ENCODE peak calls at places on chromosomes 4 and X, in nine cellular contexts. One of them, this sample, is unnamed.

GRCh38 chr4:119207051-119207450 is 5.5 kb upstream of the USP53 start:
- DNase-seq in GM23248: peak; percentile 53
- DNase-seq in HCT116: no peak
- DNase-seq in mesendoderm: peak; percentile 78
- DNase-seq in gastrocnemius medialis: no peak
- DNase-seq in brain microvascular endothelial cell: peak; percentile 59
- DNase-seq in psoas muscle: no peak
- DNase-seq in aorta: no peak
- DNase-seq in adrenal gland: no peak
- DNase-seq in this sample: no peak

GRCh38 chrX:54885740-54886139 is 34.9 kb upstream of the TRO start:
- DNase-seq in GM23248: no peak
- DNase-seq in HCT116: no peak
- DNase-seq in mesendoderm: no peak
- DNase-seq in gastrocnemius medialis: no peak
- DNase-seq in brain microvascular endothelial cell: no peak
- DNase-seq in psoas muscle: no peak
- DNase-seq in aorta: no peak
- DNase-seq in adrenal gland: no peak
- DNase-seq in this sample: no peak

GRCh38 chrX:102498732-102499131 is 17.8 kb downstream of the TMSB15A start:
- DNase-seq in GM23248: no peak
- DNase-seq in HCT116: no peak
- DNase-seq in mesendoderm: no peak
- DNase-seq in gastrocnemius medialis: no peak
- DNase-seq in brain microvascular endothelial cell: no peak
- DNase-seq in psoas muscle: no peak
- DNase-seq in aorta: no peak
- DNase-seq in adrenal gland: no peak
- DNase-seq in this sample: no peak

GRCh38 chr4:7193040-7193958 is 961 bp downstream of the SORCS2 start:
- DNase-seq in GM23248: peak; percentile 50
- DNase-seq in HCT116: no peak
- DNase-seq in mesendoderm: peak; percentile 24
- DNase-seq in gastrocnemius medialis: no peak
- DNase-seq in brain microvascular endothelial cell: no peak
- DNase-seq in psoas muscle: peak; percentile 61
- DNase-seq in aorta: peak; percentile 47
- DNase-seq in adrenal gland: no peak
- DNase-seq in this sample: no peak

GRCh38 chr4:726816-727215 is 21.2 kb downstream of the PCGF3 start:
- DNase-seq in GM23248: no peak
- DNase-seq in HCT116: no peak
- DNase-seq in mesendoderm: no peak
- DNase-seq in gastrocnemius medialis: no peak
- DNase-seq in brain microvascular endothelial cell: no peak
- DNase-seq in psoas muscle: no peak
- DNase-seq in aorta: no peak
- DNase-seq in adrenal gland: peak; percentile 55
- DNase-seq in this sample: no peak

GRCh38 chrX:67543818-67544217 is at the start of gene AR:
- DNase-seq in GM23248: peak; percentile 64
- DNase-seq in HCT116: no peak
- DNase-seq in mesendoderm: peak; percentile 84
- DNase-seq in gastrocnemius medialis: peak; percentile 57
- DNase-seq in brain microvascular endothelial cell: peak; percentile 47
- DNase-seq in psoas muscle: peak; percentile 81
- DNase-seq in aorta: peak; percentile 84
- DNase-seq in adrenal gland: peak; percentile 69
- DNase-seq in this sample: no peak

GRCh38 chr4:181959121-181959520 is 284.1 kb upstream of the TENM3 start:
- DNase-seq in GM23248: peak; percentile 68
- DNase-seq in HCT116: no peak
- DNase-seq in mesendoderm: peak; percentile 59
- DNase-seq in gastrocnemius medialis: no peak
- DNase-seq in brain microvascular endothelial cell: peak; percentile 93
- DNase-seq in psoas muscle: no peak
- DNase-seq in aorta: no peak
- DNase-seq in adrenal gland: peak; percentile 33
- DNase-seq in this sample: no peak

GRCh38 chrX:18668059-18668458 is 3.8 kb downstream of the RS1 start:
- DNase-seq in GM23248: no peak
- DNase-seq in HCT116: no peak
- DNase-seq in mesendoderm: no peak
- DNase-seq in gastrocnemius medialis: no peak
- DNase-seq in brain microvascular endothelial cell: no peak
- DNase-seq in psoas muscle: no peak
- DNase-seq in aorta: no peak
- DNase-seq in adrenal gland: no peak
- DNase-seq in this sample: no peak

GRCh38 chr4:185921583-185922555 is 109.9 kb upstream of the SORBS2 start:
- DNase-seq in GM23248: no peak
- DNase-seq in HCT116: no peak
- DNase-seq in mesendoderm: no peak
- DNase-seq in gastrocnemius medialis: no peak
- DNase-seq in brain microvascular endothelial cell: peak; percentile 63
- DNase-seq in psoas muscle: no peak
- DNase-seq in aorta: no peak
- DNase-seq in adrenal gland: no peak
- DNase-seq in this sample: no peak

GRCh38 chrX:42996861-42997260 is 218.9 kb upstream of the PPP1R2C start:
- DNase-seq in GM23248: no peak
- DNase-seq in HCT116: no peak
- DNase-seq in mesendoderm: no peak
- DNase-seq in gastrocnemius medialis: no peak
- DNase-seq in brain microvascular endothelial cell: no peak
- DNase-seq in psoas muscle: no peak
- DNase-seq in aorta: no peak
- DNase-seq in adrenal gland: no peak
- DNase-seq in this sample: no peak

GRCh38 chr4:176539785-176540175 is 220.0 kb downstream of the SPCS3 start:
- DNase-seq in GM23248: peak; percentile 38
- DNase-seq in HCT116: no peak
- DNase-seq in mesendoderm: no peak
- DNase-seq in gastrocnemius medialis: no peak
- DNase-seq in brain microvascular endothelial cell: no peak
- DNase-seq in psoas muscle: no peak
- DNase-seq in aorta: no peak
- DNase-seq in adrenal gland: no peak
- DNase-seq in this sample: no peak

GRCh38 chr4:175325230-175325629 is 407.1 kb downstream of the ADAM29 start:
- DNase-seq in GM23248: no peak
- DNase-seq in HCT116: no peak
- DNase-seq in mesendoderm: no peak
- DNase-seq in gastrocnemius medialis: no peak
- DNase-seq in brain microvascular endothelial cell: peak; percentile 22
- DNase-seq in psoas muscle: no peak
- DNase-seq in aorta: no peak
- DNase-seq in adrenal gland: no peak
- DNase-seq in this sample: no peak

GRCh38 chr4:166527500-166527899 is 654.5 kb downstream of the TLL1 start:
- DNase-seq in GM23248: no peak
- DNase-seq in HCT116: no peak
- DNase-seq in mesendoderm: peak; percentile 37
- DNase-seq in gastrocnemius medialis: no peak
- DNase-seq in brain microvascular endothelial cell: peak; percentile 34
- DNase-seq in psoas muscle: no peak
- DNase-seq in aorta: no peak
- DNase-seq in adrenal gland: no peak
- DNase-seq in this sample: no peak

GRCh38 chrX:108437789-108438623 is at the start of gene COL4A6:
- DNase-seq in GM23248: peak; percentile 35
- DNase-seq in HCT116: no peak
- DNase-seq in mesendoderm: peak; percentile 77
- DNase-seq in gastrocnemius medialis: no peak
- DNase-seq in brain microvascular endothelial cell: peak; percentile 5
- DNase-seq in psoas muscle: no peak
- DNase-seq in aorta: peak; percentile 40
- DNase-seq in adrenal gland: no peak
- DNase-seq in this sample: no peak

GRCh38 chr4:1879491-1879890 is 8.3 kb downstream of the NSD2 start:
- DNase-seq in GM23248: peak; percentile 48
- DNase-seq in HCT116: no peak
- DNase-seq in mesendoderm: no peak
- DNase-seq in gastrocnemius medialis: no peak
- DNase-seq in brain microvascular endothelial cell: no peak
- DNase-seq in psoas muscle: no peak
- DNase-seq in aorta: no peak
- DNase-seq in adrenal gland: no peak
- DNase-seq in this sample: no peak

GRCh38 chr4:8915201-8916200 is 43.9 kb upstream of the HMX1 start:
- DNase-seq in GM23248: no peak
- DNase-seq in HCT116: no peak
- DNase-seq in mesendoderm: no peak
- DNase-seq in gastrocnemius medialis: no peak
- DNase-seq in brain microvascular endothelial cell: no peak
- DNase-seq in psoas muscle: peak; percentile 43
- DNase-seq in aorta: peak; percentile 27
- DNase-seq in adrenal gland: no peak
- DNase-seq in this sample: no peak

GRCh38 chr4:2069161-2069971 is 10.2 kb downstream of the NAT8L start:
- DNase-seq in GM23248: no peak
- DNase-seq in HCT116: no peak
- DNase-seq in mesendoderm: no peak
- DNase-seq in gastrocnemius medialis: no peak
- DNase-seq in brain microvascular endothelial cell: no peak
- DNase-seq in psoas muscle: no peak
- DNase-seq in aorta: no peak
- DNase-seq in adrenal gland: no peak
- DNase-seq in this sample: no peak

GRCh38 chr4:82232891-82233290 is 140.9 kb downstream of the HNRNPD start:
- DNase-seq in GM23248: peak; percentile 10
- DNase-seq in HCT116: no peak
- DNase-seq in mesendoderm: no peak
- DNase-seq in gastrocnemius medialis: no peak
- DNase-seq in brain microvascular endothelial cell: no peak
- DNase-seq in psoas muscle: no peak
- DNase-seq in aorta: no peak
- DNase-seq in adrenal gland: no peak
- DNase-seq in this sample: no peak

GRCh38 chr4:184434021-184434420 is 40.3 kb downstream of the IRF2 start:
- DNase-seq in GM23248: no peak
- DNase-seq in HCT116: no peak
- DNase-seq in mesendoderm: no peak
- DNase-seq in gastrocnemius medialis: no peak
- DNase-seq in brain microvascular endothelial cell: no peak
- DNase-seq in psoas muscle: no peak
- DNase-seq in aorta: no peak
- DNase-seq in adrenal gland: peak; percentile 40
- DNase-seq in this sample: no peak

GRCh38 chr4:184434496-184435066 is 39.8 kb downstream of the IRF2 start:
- DNase-seq in GM23248: no peak
- DNase-seq in HCT116: no peak
- DNase-seq in mesendoderm: no peak
- DNase-seq in gastrocnemius medialis: no peak
- DNase-seq in brain microvascular endothelial cell: no peak
- DNase-seq in psoas muscle: no peak
- DNase-seq in aorta: no peak
- DNase-seq in adrenal gland: no peak
- DNase-seq in this sample: no peak

GRCh38 chr4:184433258-184433892 is 41.0 kb downstream of the IRF2 start:
- DNase-seq in GM23248: no peak
- DNase-seq in HCT116: no peak
- DNase-seq in mesendoderm: no peak
- DNase-seq in gastrocnemius medialis: no peak
- DNase-seq in brain microvascular endothelial cell: no peak
- DNase-seq in psoas muscle: no peak
- DNase-seq in aorta: no peak
- DNase-seq in adrenal gland: no peak
- DNase-seq in this sample: no peak

GRCh38 chr4:184430163-184430562 is 44.2 kb downstream of the IRF2 start:
- DNase-seq in GM23248: no peak
- DNase-seq in HCT116: no peak
- DNase-seq in mesendoderm: peak; percentile 33
- DNase-seq in gastrocnemius medialis: no peak
- DNase-seq in brain microvascular endothelial cell: no peak
- DNase-seq in psoas muscle: no peak
- DNase-seq in aorta: no peak
- DNase-seq in adrenal gland: no peak
- DNase-seq in this sample: no peak

GRCh38 chr4:184432127-184432922 is 42.0 kb downstream of the IRF2 start:
- DNase-seq in GM23248: no peak
- DNase-seq in HCT116: no peak
- DNase-seq in mesendoderm: no peak
- DNase-seq in gastrocnemius medialis: no peak
- DNase-seq in brain microvascular endothelial cell: no peak
- DNase-seq in psoas muscle: no peak
- DNase-seq in aorta: peak; percentile 65
- DNase-seq in adrenal gland: no peak
- DNase-seq in this sample: no peak
- H3K27ac ChIP-seq in GM23248: no peak overlapping the region
- H3K27ac ChIP-seq in HCT116: no peak overlapping the region
- H3K27ac ChIP-seq in mesendoderm: no peak overlapping the region
- H3K27ac ChIP-seq in gastrocnemius medialis: no peak overlapping the region
- H3K27ac ChIP-seq in brain microvascular endothelial cell: no peak overlapping the region
- H3K27ac ChIP-seq in psoas muscle: no peak overlapping the region
- H3K27ac ChIP-seq in aorta: no peak overlapping the region
- H3K27ac ChIP-seq in adrenal gland: no peak overlapping the region
- H3K27ac ChIP-seq in this sample: no peak overlapping the region

GRCh38 chr4:122334828-122335227 is 44.0 kb upstream of the ADAD1 start:
- DNase-seq in GM23248: no peak
- DNase-seq in HCT116: no peak
- DNase-seq in mesendoderm: no peak
- DNase-seq in gastrocnemius medialis: no peak
- DNase-seq in brain microvascular endothelial cell: no peak
- DNase-seq in psoas muscle: no peak
- DNase-seq in aorta: no peak
- DNase-seq in adrenal gland: no peak
- DNase-seq in this sample: no peak
- H3K27ac ChIP-seq in GM23248: no peak overlapping the region
- H3K27ac ChIP-seq in HCT116: no peak overlapping the region
- H3K27ac ChIP-seq in mesendoderm: no peak overlapping the region
- H3K27ac ChIP-seq in gastrocnemius medialis: no peak overlapping the region
- H3K27ac ChIP-seq in brain microvascular endothelial cell: no peak overlapping the region
- H3K27ac ChIP-seq in psoas muscle: no peak overlapping the region
- H3K27ac ChIP-seq in aorta: no peak overlapping the region
- H3K27ac ChIP-seq in adrenal gland: no peak overlapping the region
- H3K27ac ChIP-seq in this sample: no peak overlapping the region

DNA sequence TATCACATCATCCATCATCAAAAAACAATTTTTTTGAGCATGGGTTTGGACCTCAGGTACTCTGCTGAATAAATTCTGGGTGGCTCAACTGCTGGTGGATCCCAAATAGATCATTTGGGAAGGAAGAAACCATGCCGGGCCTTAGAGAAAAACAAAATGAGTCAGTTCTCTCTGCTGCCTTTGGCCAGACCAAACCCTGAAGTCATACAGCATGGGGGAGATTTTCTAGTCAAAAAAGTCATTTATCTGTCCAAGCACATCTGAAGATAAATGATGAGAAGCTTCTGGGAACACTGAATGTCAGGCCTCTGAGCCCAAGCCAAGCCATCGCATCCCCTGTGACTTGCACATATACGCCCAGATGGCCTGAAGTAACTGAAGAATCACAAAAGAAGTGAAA is 261.4 kb downstream of the DHX15 start:
- DNase-seq in GM23248: no peak
- DNase-seq in HCT116: no peak
- DNase-seq in mesendoderm: peak; percentile 18
- DNase-seq in gastrocnemius medialis: peak; percentile 35
- DNase-seq in brain microvascular endothelial cell: no peak
- DNase-seq in psoas muscle: no peak
- DNase-seq in aorta: no peak
- DNase-seq in adrenal gland: no peak
- DNase-seq in this sample: no peak
- H3K27ac ChIP-seq in GM23248: no peak overlapping the region
- H3K27ac ChIP-seq in HCT116: no peak overlapping the region
- H3K27ac ChIP-seq in mesendoderm: no peak overlapping the region
- H3K27ac ChIP-seq in gastrocnemius medialis: no peak overlapping the region
- H3K27ac ChIP-seq in brain microvascular endothelial cell: no peak overlapping the region
- H3K27ac ChIP-seq in psoas muscle: no peak overlapping the region
- H3K27ac ChIP-seq in aorta: no peak overlapping the region
- H3K27ac ChIP-seq in adrenal gland: no peak overlapping the region
- H3K27ac ChIP-seq in this sample: no peak overlapping the region

GRCh38 chrX:7253565-7253964 is 105.6 kb upstream of the PUDP start:
- DNase-seq in GM23248: no peak
- DNase-seq in HCT116: no peak
- DNase-seq in mesendoderm: no peak
- DNase-seq in gastrocnemius medialis: no peak
- DNase-seq in brain microvascular endothelial cell: no peak
- DNase-seq in psoas muscle: no peak
- DNase-seq in aorta: no peak
- DNase-seq in adrenal gland: no peak
- DNase-seq in this sample: no peak
- H3K27ac ChIP-seq in GM23248: no peak overlapping the region
- H3K27ac ChIP-seq in HCT116: no peak overlapping the region
- H3K27ac ChIP-seq in mesendoderm: no peak overlapping the region
- H3K27ac ChIP-seq in gastrocnemius medialis: no peak overlapping the region
- H3K27ac ChIP-seq in brain microvascular endothelial cell: no peak overlapping the region
- H3K27ac ChIP-seq in psoas muscle: no peak overlapping the region
- H3K27ac ChIP-seq in aorta: no peak overlapping the region
- H3K27ac ChIP-seq in adrenal gland: no peak overlapping the region
- H3K27ac ChIP-seq in this sample: no peak overlapping the region